ENCODE peak calls at places on chromosomes 3 and 15, in five cellular contexts. One of them, this sample, is unnamed.

GRCh38 chr3:102124301-102125158 is 275.2 kb downstream of the NFKBIZ start:
- DNase-seq in A549: no peak
- DNase-seq in CD4-positive, alpha-beta memory T cell: no peak
- DNase-seq in tibial nerve: no peak
- DNase-seq in foreskin keratinocyte: peak
- DNase-seq in this sample: no peak

GRCh38 chr15:57245130-57245529 is 131.2 kb upstream of the CGNL1 start:
- DNase-seq in A549: no peak
- DNase-seq in CD4-positive, alpha-beta memory T cell: no peak
- DNase-seq in tibial nerve: no peak
- DNase-seq in foreskin keratinocyte: no peak
- DNase-seq in this sample: no peak

GRCh38 chr15:74950078-74951000 is 6.2 kb downstream of the RPP25 start:
- DNase-seq in A549: peak
- DNase-seq in CD4-positive, alpha-beta memory T cell: peak
- DNase-seq in tibial nerve: peak
- DNase-seq in foreskin keratinocyte: peak
- DNase-seq in this sample: peak

GRCh38 chr3:144843099-144843498 is 871.5 kb downstream of the DIPK2A start:
- DNase-seq in A549: no peak
- DNase-seq in CD4-positive, alpha-beta memory T cell: no peak
- DNase-seq in tibial nerve: no peak
- DNase-seq in foreskin keratinocyte: no peak
- DNase-seq in this sample: no peak

GRCh38 chr15:100521907-100522306 is 6.8 kb downstream of the CERS3 start:
- DNase-seq in A549: no peak
- DNase-seq in CD4-positive, alpha-beta memory T cell: no peak
- DNase-seq in tibial nerve: no peak
- DNase-seq in foreskin keratinocyte: no peak
- DNase-seq in this sample: no peak

GRCh38 chr15:99466701-99467337 is 99.0 kb upstream of the MEF2A start:
- DNase-seq in A549: no peak
- DNase-seq in CD4-positive, alpha-beta memory T cell: no peak
- DNase-seq in tibial nerve: no peak
- DNase-seq in foreskin keratinocyte: no peak
- DNase-seq in this sample: no peak

GRCh38 chr3:132394334-132394733 is 23.0 kb upstream of the DNAJC13 start:
- DNase-seq in A549: no peak
- DNase-seq in CD4-positive, alpha-beta memory T cell: no peak
- DNase-seq in tibial nerve: no peak
- DNase-seq in foreskin keratinocyte: no peak
- DNase-seq in this sample: no peak

GRCh38 chr3:141412936-141413354 is 44.6 kb downstream of the ZBTB38 start:
- DNase-seq in A549: no peak
- DNase-seq in CD4-positive, alpha-beta memory T cell: no peak
- DNase-seq in tibial nerve: peak
- DNase-seq in foreskin keratinocyte: no peak
- DNase-seq in this sample: no peak

GRCh38 chr3:176906046-176906905 is 291.0 kb downstream of the TBL1XR1 start:
- DNase-seq in A549: no peak
- DNase-seq in CD4-positive, alpha-beta memory T cell: no peak
- DNase-seq in tibial nerve: no peak
- DNase-seq in foreskin keratinocyte: peak
- DNase-seq in this sample: peak

GRCh38 chr3:69433016-69433937 is 47.4 kb upstream of the FRMD4B start:
- DNase-seq in A549: no peak
- DNase-seq in CD4-positive, alpha-beta memory T cell: no peak
- DNase-seq in tibial nerve: no peak
- DNase-seq in foreskin keratinocyte: no peak
- DNase-seq in this sample: peak

GRCh38 chr3:143901105-143901504 is 52.8 kb upstream of the SLC9A9 start:
- DNase-seq in A549: no peak
- DNase-seq in CD4-positive, alpha-beta memory T cell: no peak
- DNase-seq in tibial nerve: no peak
- DNase-seq in foreskin keratinocyte: peak
- DNase-seq in this sample: no peak

GRCh38 chr15:82414536-82415191 is 15.0 kb upstream of the GOLGA6L9 start:
- DNase-seq in A549: peak
- DNase-seq in CD4-positive, alpha-beta memory T cell: no peak
- DNase-seq in tibial nerve: no peak
- DNase-seq in foreskin keratinocyte: no peak
- DNase-seq in this sample: no peak

GRCh38 chr15:59274126-59274970 is 67.7 kb downstream of the LDHAL6B start:
- DNase-seq in A549: no peak
- DNase-seq in CD4-positive, alpha-beta memory T cell: no peak
- DNase-seq in tibial nerve: no peak
- DNase-seq in foreskin keratinocyte: peak
- DNase-seq in this sample: no peak

GRCh38 chr3:14216257-14217048 is 37.8 kb downstream of the LSM3 start:
- DNase-seq in A549: no peak
- DNase-seq in CD4-positive, alpha-beta memory T cell: no peak
- DNase-seq in tibial nerve: no peak
- DNase-seq in foreskin keratinocyte: peak
- DNase-seq in this sample: peak

GRCh38 chr3:161274691-161275298 is 53.7 kb downstream of the NMD3 start:
- DNase-seq in A549: no peak
- DNase-seq in CD4-positive, alpha-beta memory T cell: peak
- DNase-seq in tibial nerve: no peak
- DNase-seq in foreskin keratinocyte: peak
- DNase-seq in this sample: no peak

GRCh38 chr3:139526146-139526545 is 13.4 kb downstream of the RBP1 start:
- DNase-seq in A549: no peak
- DNase-seq in CD4-positive, alpha-beta memory T cell: no peak
- DNase-seq in tibial nerve: no peak
- DNase-seq in foreskin keratinocyte: no peak
- DNase-seq in this sample: no peak

GRCh38 chr3:174322789-174323188 is 536.3 kb upstream of the NAALADL2 start:
- DNase-seq in A549: no peak
- DNase-seq in CD4-positive, alpha-beta memory T cell: no peak
- DNase-seq in tibial nerve: no peak
- DNase-seq in foreskin keratinocyte: no peak
- DNase-seq in this sample: no peak

DNA sequence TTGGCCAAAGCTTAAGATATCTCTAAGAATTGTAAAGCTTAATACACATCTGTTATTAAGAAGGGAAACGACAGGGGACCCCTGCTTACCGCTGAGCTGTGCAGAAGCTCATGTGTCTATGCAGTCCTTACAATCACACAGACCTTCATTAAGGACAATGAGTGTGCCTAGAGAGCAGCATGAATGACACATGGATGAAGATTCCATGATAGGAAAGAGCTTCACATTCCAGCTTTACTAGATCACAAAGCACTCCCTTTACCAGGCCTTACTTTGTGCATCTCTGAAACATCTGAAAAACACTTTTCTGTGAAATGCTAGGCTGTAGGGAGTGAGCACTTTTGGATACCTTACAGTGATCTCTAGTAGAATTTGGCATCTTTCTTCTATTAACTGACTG is 32.0 kb downstream of the RNF168 start:
- DNase-seq in A549: no peak
- DNase-seq in CD4-positive, alpha-beta memory T cell: no peak
- DNase-seq in tibial nerve: no peak
- DNase-seq in foreskin keratinocyte: peak
- DNase-seq in this sample: no peak
- H3K27ac ChIP-seq in A549: no peak
- H3K27ac ChIP-seq in CD4-positive, alpha-beta memory T cell: no peak
- H3K27ac ChIP-seq in tibial nerve: no peak
- H3K27ac ChIP-seq in foreskin keratinocyte: no peak
- H3K27ac ChIP-seq in this sample: no peak

GRCh38 chr3:123076112-123076495 is 9.3 kb downstream of the PDIA5 start:
- DNase-seq in A549: no peak
- DNase-seq in CD4-positive, alpha-beta memory T cell: no peak
- DNase-seq in tibial nerve: no peak
- DNase-seq in foreskin keratinocyte: no peak
- DNase-seq in this sample: no peak
- H3K27ac ChIP-seq in A549: no peak
- H3K27ac ChIP-seq in CD4-positive, alpha-beta memory T cell: no peak
- H3K27ac ChIP-seq in tibial nerve: peak
- H3K27ac ChIP-seq in foreskin keratinocyte: no peak
- H3K27ac ChIP-seq in this sample: no peak

DNA sequence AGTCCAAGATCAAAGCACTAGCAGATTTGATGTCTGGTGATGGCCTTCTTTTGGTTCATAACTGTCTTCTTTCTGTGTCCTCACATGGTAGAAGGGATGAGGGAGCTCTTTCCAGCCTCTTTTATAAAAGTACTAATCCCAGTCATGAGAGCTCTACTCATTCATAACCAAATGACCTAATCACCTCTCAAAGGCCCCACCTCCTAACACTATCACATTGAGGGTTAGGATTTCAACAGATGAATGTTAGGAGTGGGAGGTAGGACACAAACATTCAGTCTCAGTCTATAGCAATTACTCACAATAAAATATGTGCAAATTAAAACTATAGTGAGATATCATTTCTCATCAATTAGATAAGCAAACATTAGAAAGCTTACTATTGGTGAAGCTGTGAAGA is 50.1 kb upstream of the UBE2E2 start:
- DNase-seq in A549: no peak
- DNase-seq in CD4-positive, alpha-beta memory T cell: no peak
- DNase-seq in tibial nerve: no peak
- DNase-seq in foreskin keratinocyte: no peak
- DNase-seq in this sample: no peak
- H3K27ac ChIP-seq in A549: no peak
- H3K27ac ChIP-seq in CD4-positive, alpha-beta memory T cell: no peak
- H3K27ac ChIP-seq in tibial nerve: no peak
- H3K27ac ChIP-seq in foreskin keratinocyte: no peak
- H3K27ac ChIP-seq in this sample: no peak

GRCh38 chr3:55521086-55522060 is 34.3 kb upstream of the WNT5A start:
- DNase-seq in A549: no peak
- DNase-seq in CD4-positive, alpha-beta memory T cell: no peak
- DNase-seq in tibial nerve: no peak
- DNase-seq in foreskin keratinocyte: peak
- DNase-seq in this sample: no peak
- H3K27ac ChIP-seq in A549: no peak
- H3K27ac ChIP-seq in CD4-positive, alpha-beta memory T cell: no peak
- H3K27ac ChIP-seq in tibial nerve: no peak
- H3K27ac ChIP-seq in foreskin keratinocyte: no peak
- H3K27ac ChIP-seq in this sample: peak

GRCh38 chr3:172312006-172312405 is 136.2 kb downstream of the GHSR start:
- DNase-seq in A549: no peak
- DNase-seq in CD4-positive, alpha-beta memory T cell: no peak
- DNase-seq in tibial nerve: no peak
- DNase-seq in foreskin keratinocyte: no peak
- DNase-seq in this sample: no peak
- H3K27ac ChIP-seq in A549: no peak
- H3K27ac ChIP-seq in CD4-positive, alpha-beta memory T cell: no peak
- H3K27ac ChIP-seq in tibial nerve: no peak
- H3K27ac ChIP-seq in foreskin keratinocyte: no peak
- H3K27ac ChIP-seq in this sample: no peak

GRCh38 chr15:81331600-81331999 is 7.7 kb upstream of the STARD5 start:
- DNase-seq in A549: no peak
- DNase-seq in CD4-positive, alpha-beta memory T cell: no peak
- DNase-seq in tibial nerve: no peak
- DNase-seq in foreskin keratinocyte: no peak
- DNase-seq in this sample: no peak
- H3K27ac ChIP-seq in A549: no peak
- H3K27ac ChIP-seq in CD4-positive, alpha-beta memory T cell: no peak
- H3K27ac ChIP-seq in tibial nerve: no peak
- H3K27ac ChIP-seq in foreskin keratinocyte: no peak
- H3K27ac ChIP-seq in this sample: no peak

GRCh38 chr3:18390024-18390660 is 35.0 kb downstream of the SATB1 start:
- DNase-seq in A549: no peak
- DNase-seq in CD4-positive, alpha-beta memory T cell: no peak
- DNase-seq in tibial nerve: no peak
- DNase-seq in foreskin keratinocyte: no peak
- DNase-seq in this sample: no peak
- H3K27ac ChIP-seq in A549: no peak
- H3K27ac ChIP-seq in CD4-positive, alpha-beta memory T cell: no peak
- H3K27ac ChIP-seq in tibial nerve: no peak
- H3K27ac ChIP-seq in foreskin keratinocyte: no peak
- H3K27ac ChIP-seq in this sample: no peak

DNA sequence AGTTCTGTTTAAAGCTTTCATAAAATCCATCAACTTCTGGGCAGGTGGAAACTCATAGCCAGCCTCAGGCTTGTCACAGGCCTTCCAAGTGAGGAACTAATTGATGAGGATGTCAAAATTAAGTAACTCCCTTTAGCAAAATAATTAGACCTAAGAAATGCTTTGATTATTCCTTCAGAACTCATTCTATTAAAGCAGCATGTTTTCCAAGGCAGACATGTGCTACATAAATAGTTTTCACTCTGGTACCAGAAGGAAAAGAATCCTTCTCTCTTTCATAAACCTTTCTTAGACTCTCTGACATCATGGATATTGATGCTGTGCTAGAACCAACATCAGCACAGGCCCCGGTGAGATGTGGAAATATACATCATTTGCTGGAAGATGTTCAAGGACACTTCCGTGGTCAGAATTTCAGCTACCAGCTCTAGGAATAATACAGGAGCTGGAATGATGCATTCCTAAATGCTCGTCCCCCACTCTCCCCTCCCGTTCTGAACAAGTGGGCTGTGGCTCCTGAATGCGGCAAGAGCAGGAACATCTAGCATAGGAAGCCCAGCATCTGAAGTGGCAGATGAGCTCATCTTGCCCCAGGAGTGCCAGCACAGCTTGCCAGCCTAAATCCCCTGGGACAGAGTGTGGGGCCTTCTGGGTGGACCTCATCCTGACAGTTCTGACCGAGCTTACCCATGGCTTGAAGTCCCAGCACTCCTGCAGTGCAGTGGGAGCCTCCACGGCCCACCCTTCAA is 82.4 kb downstream of the WWTR1 start:
- DNase-seq in A549: peak
- DNase-seq in CD4-positive, alpha-beta memory T cell: no peak
- DNase-seq in tibial nerve: no peak
- DNase-seq in foreskin keratinocyte: peak
- DNase-seq in this sample: no peak
- H3K27ac ChIP-seq in A549: peak
- H3K27ac ChIP-seq in CD4-positive, alpha-beta memory T cell: no peak
- H3K27ac ChIP-seq in tibial nerve: peak
- H3K27ac ChIP-seq in foreskin keratinocyte: peak
- H3K27ac ChIP-seq in this sample: peak

DNA sequence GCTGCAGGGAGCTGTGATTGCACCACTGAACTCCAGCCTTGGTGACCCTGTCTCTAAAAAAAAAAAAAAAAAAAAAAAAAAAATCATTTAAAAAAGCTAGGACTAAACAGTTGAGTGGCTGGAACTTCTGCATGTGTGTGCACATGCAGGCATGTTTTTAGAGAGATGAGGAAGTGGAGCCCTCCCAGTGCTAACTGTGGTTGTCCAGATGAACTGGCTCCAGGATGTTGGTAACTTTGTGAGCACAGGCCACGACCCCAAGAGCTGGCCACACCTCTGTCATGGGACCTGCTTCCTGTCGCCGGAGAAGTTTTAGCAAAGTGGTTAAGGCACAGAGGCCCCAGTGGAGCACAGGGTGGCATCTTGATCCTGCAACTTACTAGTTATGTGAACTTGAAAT is 27.0 kb downstream of the CHCHD6 start:
- DNase-seq in A549: no peak
- DNase-seq in CD4-positive, alpha-beta memory T cell: no peak
- DNase-seq in tibial nerve: no peak
- DNase-seq in foreskin keratinocyte: no peak
- DNase-seq in this sample: no peak
- H3K27ac ChIP-seq in A549: no peak
- H3K27ac ChIP-seq in CD4-positive, alpha-beta memory T cell: no peak
- H3K27ac ChIP-seq in tibial nerve: no peak
- H3K27ac ChIP-seq in foreskin keratinocyte: no peak
- H3K27ac ChIP-seq in this sample: no peak